ENCODE peak calls at places on chromosomes 5 and 9, in eight cellular contexts. U is upper lobe of left lung; K is uterus; F is PC-9; Y is CD8-positive, alpha-beta memory T cell; B is esophagus squamous epithelium; C is ovary; S is upper lobe of right lung. P is an unnamed sample. For H3K4me1, the result is how much of the 10 kb centered on the place peaks cover.

GRCh38 chr9:19286634-19287188 is 56.2 kb downstream of the DENND4C start:
- DNase-seq in F (no peak), B (no peak), K (no peak), S (no peak), U (no peak), Y (no peak), C (no peak), P (no peak)

GRCh38 chr5:122162100-122162499 is 32.8 kb downstream of the ZNF474 start:
- DNase-seq in U (no peak), C (no peak), K (no peak), S (no peak), B (no peak), Y (no peak), F (no peak), P (no peak)

GRCh38 chr9:136978073-136978864 is 965 bp downstream of the PTGDS start:
- DNase-seq in K (peak), F (peak), Y (peak), S (peak), C (peak), U (peak), B (no peak), P (peak)

GRCh38 chr5:42583322-42583721 is 160.1 kb downstream of the GHR start:
- DNase-seq in C (peak), B (no peak), U (peak), S (no peak), F (peak), K (peak), Y (no peak), P (peak)

GRCh38 chr9:128628471-128629048 is 28.1 kb downstream of the DYNC2I2 start:
- DNase-seq in Y (no peak), S (no peak), C (no peak), K (peak), B (no peak), F (peak), U (peak), P (no peak)

GRCh38 chr9:106893088-106893487 is 30.1 kb downstream of the ZNF462 start:
- DNase-seq in F (peak), K (no peak), Y (no peak), B (no peak), C (no peak), S (no peak), U (no peak), P (peak)

GRCh38 chr5:173581408-173582197 is 34.8 kb downstream of the BOD1 start:
- DNase-seq in S (no peak), K (no peak), C (no peak), F (peak), B (no peak), U (no peak), Y (peak), P (no peak)

GRCh38 chr5:72451771-72452505 is 55.3 kb downstream of the ZNF366 start:
- DNase-seq in K (peak), B (no peak), Y (no peak), U (no peak), S (no peak), C (peak), F (peak), P (peak)

GRCh38 chr9:34581318-34581717 is 8.2 kb downstream of the CNTFR start:
- DNase-seq in F (no peak), Y (no peak), S (no peak), B (no peak), C (no peak), K (no peak), U (no peak), P (no peak)

GRCh38 chr5:151156732-151157402 is 712 bp downstream of the ANXA6 start:
- DNase-seq in B (no peak), F (no peak), K (no peak), C (peak), Y (no peak), S (no peak), U (no peak), P (no peak)

GRCh38 chr5:180889366-180889765 is 9.6 kb upstream of the BTNL8 start:
- DNase-seq in U (peak), B (no peak), F (no peak), C (no peak), Y (no peak), S (no peak), K (no peak), P (no peak)

GRCh38 chr5:77987331-77987730 is 211.2 kb upstream of the TBCA start:
- DNase-seq in B (no peak), U (no peak), K (no peak), S (no peak), C (no peak), Y (no peak), F (no peak), P (no peak)

GRCh38 chr9:69605406-69605805 is 66.8 kb downstream of the APBA1 start:
- DNase-seq in S (no peak), U (no peak), Y (no peak), K (no peak), C (no peak), F (no peak), B (no peak), P (no peak)

GRCh38 chr9:135136481-135136880 is 49.0 kb downstream of the OLFM1 start:
- DNase-seq in K (no peak), B (no peak), Y (no peak), S (no peak), F (no peak), U (no peak), C (no peak), P (peak)

GRCh38 chr5:139298242-139298641 is 4.7 kb downstream of the MATR3 start:
- DNase-seq in B (no peak), U (peak), Y (no peak), S (no peak), C (no peak), K (no peak), F (no peak), P (no peak)
- H3K4me1 ChIP-seq in B (half or more), U (half or more), Y (half or more), S (half or more), C (under half), K (under half), F (under half), P (under half)

GRCh38 chr5:51566940-51567339 is 183.7 kb downstream of the ISL1 start:
- DNase-seq in B (no peak), K (no peak), Y (no peak), S (no peak), C (no peak), F (no peak), U (no peak), P (no peak)
- H3K4me3 ChIP-seq in B (no peak), K (no peak), Y (no peak), S (no peak), C (no peak), F (no peak), U (no peak), P (no peak)

GRCh38 chr5:154365823-154366222 is 80.0 kb upstream of the SAP30L start:
- DNase-seq in Y (no peak), C (no peak), K (no peak), B (no peak), F (no peak), S (no peak), U (no peak), P (no peak)
- H3K4me1 ChIP-seq in Y (under half), C (under half), K (under half), B (under half), F (half or more), S (under half), U (under half), P (half or more)

GRCh38 chr5:55851675-55851979 is 470 bp downstream of the IL31RA start:
- DNase-seq in U (no peak), S (no peak), Y (no peak), B (no peak), F (no peak), C (no peak), K (no peak), P (no peak)
- H3K4me3 ChIP-seq in U (no peak), S (no peak), Y (no peak), B (no peak), F (no peak), C (no peak), K (no peak), P (no peak)

DNA sequence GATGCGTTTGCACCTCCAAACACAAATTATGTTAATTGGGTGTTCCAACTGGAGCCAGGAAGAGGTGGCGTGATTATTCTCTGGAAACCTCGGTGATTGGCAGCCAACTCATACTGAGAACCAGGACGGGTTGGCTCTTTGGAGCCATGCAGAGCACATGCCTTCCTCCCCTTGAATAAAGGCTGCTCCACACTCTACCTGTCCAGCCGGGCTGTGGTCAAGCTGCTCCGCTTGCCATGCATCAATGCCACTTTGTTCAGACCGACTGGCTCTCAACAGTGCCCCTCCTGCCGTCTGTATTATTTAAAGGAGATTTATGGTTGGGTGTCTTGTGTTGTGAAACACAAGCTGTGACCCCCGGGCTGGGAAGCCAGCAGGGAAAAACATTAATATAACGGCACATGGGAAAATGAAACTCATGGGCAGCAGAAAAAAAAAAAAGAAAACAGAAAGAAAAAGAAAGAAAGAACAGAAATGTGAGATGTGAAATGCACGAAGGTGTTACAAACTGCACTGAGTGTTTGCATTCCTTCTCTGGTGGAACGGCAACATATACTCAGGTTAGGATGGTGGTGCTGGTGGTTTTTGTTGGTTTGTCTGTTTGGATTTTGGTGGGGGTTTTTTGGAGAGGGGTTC is 190.9 kb downstream of the EBF1 start:
- DNase-seq in S (no peak), C (no peak), K (no peak), U (no peak), Y (no peak), F (no peak), B (no peak), P (no peak)
- H3K4me1 ChIP-seq in S (under half), C (under half), K (under half), U (under half), Y (under half), F (under half), B (under half), P (under half)

DNA sequence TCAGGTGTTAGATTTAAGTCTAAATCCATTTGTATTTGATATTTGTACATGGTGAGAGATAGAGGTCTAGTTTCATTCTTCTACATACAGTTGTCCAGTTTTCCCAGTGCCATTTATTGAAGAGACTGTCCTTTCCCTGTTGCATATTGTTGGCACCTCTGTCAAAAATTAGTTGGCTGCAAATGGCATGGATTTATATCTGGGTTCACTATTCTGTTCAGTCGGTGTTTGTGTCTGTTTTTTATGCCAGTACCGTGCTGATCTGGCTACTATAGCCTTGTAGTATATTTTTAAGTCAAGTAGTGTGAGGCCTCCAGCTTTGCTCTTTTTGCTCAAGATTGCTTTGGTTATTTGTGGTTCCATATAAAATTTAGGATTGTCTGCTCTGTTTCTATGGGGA is 176.2 kb upstream of the DMRT1 start:
- DNase-seq in F (no peak), C (no peak), U (no peak), Y (no peak), S (no peak), B (no peak), K (no peak), P (no peak)
- H3K4me3 ChIP-seq in F (no peak), C (no peak), U (no peak), Y (no peak), S (no peak), B (no peak), K (no peak), P (no peak)

DNA sequence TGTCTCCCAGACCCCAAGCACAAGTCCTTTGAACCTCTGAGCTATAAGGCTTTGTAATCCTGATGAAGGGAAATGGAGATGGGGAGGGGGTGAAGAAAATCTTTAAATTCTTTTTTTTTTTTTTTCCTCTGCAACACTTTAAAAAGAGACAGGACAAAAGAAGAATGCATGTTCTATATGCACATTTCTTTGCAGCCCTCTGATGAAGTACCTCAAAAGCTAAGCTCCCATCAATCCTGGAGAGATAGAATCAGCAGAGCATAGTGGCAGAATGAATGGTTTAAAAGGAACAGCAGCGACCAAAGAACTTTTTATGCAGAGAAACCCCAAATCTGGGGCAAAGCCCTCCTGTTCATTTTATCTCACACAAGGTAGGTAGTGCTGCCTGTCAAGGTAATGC is 173.3 kb upstream of the ZNF608 start:
- DNase-seq in Y (no peak), C (no peak), S (no peak), K (no peak), B (no peak), U (no peak), F (no peak), P (no peak)
- H3K4me1 ChIP-seq in Y (under half), C (under half), S (under half), K (under half), B (under half), U (under half), F (under half), P (under half)

DNA sequence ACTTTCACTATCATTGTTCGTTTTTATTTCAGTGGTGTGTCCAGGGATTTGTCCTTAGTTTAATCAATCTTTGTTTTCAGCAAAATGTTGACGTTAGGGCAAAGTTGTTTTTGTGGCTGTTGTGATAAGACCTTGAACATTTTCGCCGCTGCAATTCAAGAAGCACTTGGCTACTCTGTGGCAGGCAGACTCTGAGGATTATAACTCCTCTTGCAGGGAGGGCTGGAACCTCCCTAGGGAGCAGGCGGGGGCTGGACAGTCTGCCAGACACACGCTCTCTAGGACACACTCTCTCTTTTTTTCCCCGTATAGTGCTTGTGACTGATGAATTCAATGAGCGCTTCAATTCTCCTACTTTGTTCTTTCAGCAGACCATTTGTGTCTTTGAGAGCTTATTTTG is 252.9 kb downstream of the FBXL7 start:
- DNase-seq in U (no peak), C (peak), B (no peak), Y (no peak), K (peak), F (no peak), S (no peak), P (peak)
- H3K4me3 ChIP-seq in U (peak), C (peak), B (no peak), Y (no peak), K (no peak), F (no peak), S (peak), P (peak)

DNA sequence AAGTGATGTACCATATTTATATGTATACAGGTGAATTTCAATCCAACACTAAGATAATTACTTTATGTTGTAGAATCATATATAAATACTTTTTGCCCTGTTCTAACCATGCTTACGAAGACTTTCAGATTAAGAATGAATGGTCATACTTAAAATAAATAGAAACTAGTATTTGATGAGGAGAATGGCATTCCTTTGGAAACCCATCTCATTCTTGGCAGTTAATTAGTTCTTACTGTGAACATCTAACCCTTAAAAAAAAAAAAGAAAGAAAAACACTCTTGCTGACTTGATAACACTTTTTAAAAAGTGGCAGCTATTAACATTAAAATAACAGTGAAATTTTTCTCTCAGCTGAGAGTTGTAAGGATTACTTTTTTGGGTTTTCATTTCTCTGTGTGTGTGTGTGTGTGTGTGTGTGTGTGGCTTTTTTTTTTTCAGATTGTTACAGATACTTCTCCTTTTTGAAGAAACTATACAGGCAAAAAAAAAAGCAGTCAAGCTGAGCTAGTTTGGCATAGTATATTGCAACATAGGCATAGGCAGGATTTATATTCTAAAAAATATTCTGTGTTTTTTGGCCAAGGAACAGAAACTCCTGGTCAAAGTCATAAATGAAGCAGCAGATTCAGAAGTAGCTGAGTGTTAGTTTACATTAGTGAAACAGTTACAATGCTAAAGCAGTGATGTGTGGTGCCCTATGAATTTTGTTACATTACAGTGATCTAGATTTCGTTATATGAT is 163.5 kb downstream of the CD180 start:
- DNase-seq in S (no peak), C (no peak), U (no peak), Y (no peak), F (no peak), B (no peak), K (no peak), P (no peak)
- H3K4me1 ChIP-seq in S (half or more), C (under half), U (under half), Y (under half), F (under half), B (under half), K (under half), P (under half)

P was measured in osteoblast.